ENCODE peak calls at places on chromosomes 3 and 15, in six cellular contexts. X is NCI-H1417; Z is substantia nigra; O is stimulated activated CD4-positive, alpha-beta T cell treated with anti-CD3 and anti-CD28 coated beads, Interleukin-15, amount 100 ng/mL, for 24 hours; T is HFFc6; A is mesothelial cell of epicardium. Q is an unnamed sample.

GRCh38 chr3:27049792-27050191 is 319.4 kb downstream of the NEK10 start:
- DNase-seq in X (no peak), Z (no peak), O (no peak), T (no peak), A (no peak), Q (no peak)

GRCh38 chr15:101523560-101523940 is 34.0 kb upstream of the PCSK6 start:
- DNase-seq in X (no peak), Z (peak; percentile 74), O (no peak), T (no peak), A (no peak), Q (no peak)

GRCh38 chr3:141707741-141708203 is 30.3 kb upstream of the RNF7 start:
- DNase-seq in X (no peak), Z (no peak), O (no peak), T (peak; percentile 76), A (no peak), Q (no peak)

GRCh38 chr3:127171721-127172120 is 21.2 kb upstream of the PRR23E start:
- DNase-seq in X (no peak), Z (no peak), O (no peak), T (no peak), A (no peak), Q (no peak)

GRCh38 chr3:143727391-143727790 is 120.9 kb downstream of the SLC9A9 start:
- DNase-seq in X (peak; percentile 28), Z (no peak), O (no peak), T (no peak), A (no peak), Q (no peak)

GRCh38 chr15:80404719-80405553 is 754 bp downstream of the ARNT2 start:
- DNase-seq in X (peak; percentile 81), Z (peak; percentile 22), O (peak; percentile 33), T (no peak), A (no peak), Q (peak; percentile 81)

GRCh38 chr3:86990734-86991481 is at the start of gene VGLL3:
- DNase-seq in X (peak; percentile 79), Z (no peak), O (peak; percentile 9), T (peak; percentile 84), A (peak; percentile 61), Q (peak; percentile 96)

GRCh38 chr3:98821072-98821471 is 57.9 kb downstream of the ST3GAL6 start:
- DNase-seq in X (no peak), Z (no peak), O (no peak), T (no peak), A (no peak), Q (no peak)

GRCh38 chr3:165837058-165837525 is at the start of gene BCHE:
- DNase-seq in X (peak; percentile 87), Z (no peak), O (no peak), T (no peak), A (no peak), Q (peak; percentile 63)

GRCh38 chr15:77504310-77504709 is 83.6 kb downstream of the HMG20A start:
- DNase-seq in X (peak; percentile 98), Z (no peak), O (no peak), T (no peak), A (no peak), Q (no peak)

GRCh38 chr3:42562047-42562907 is 19.5 kb downstream of the SEC22C start:
- DNase-seq in X (no peak), Z (no peak), O (no peak), T (no peak), A (no peak), Q (no peak)

GRCh38 chr3:197372076-197372661 is 73.8 kb upstream of the DLG1 start:
- DNase-seq in X (no peak), Z (no peak), O (no peak), T (peak; percentile 87), A (no peak), Q (no peak)

GRCh38 chr3:142226474-142226873 is 1.1 kb upstream of the GK5 start:
- DNase-seq in X (no peak), Z (no peak), O (no peak), T (no peak), A (no peak), Q (peak; percentile 46)

GRCh38 chr3:143337387-143337786 is 217.8 kb downstream of the CHST2 start:
- DNase-seq in X (peak; percentile 23), Z (no peak), O (no peak), T (no peak), A (no peak), Q (no peak)

GRCh38 chr3:127454968-127455367 is 135.6 kb downstream of the TPRA1 start:
- DNase-seq in X (no peak), Z (no peak), O (no peak), T (no peak), A (peak; percentile 1), Q (no peak)

GRCh38 chr3:72821170-72821781 is 27.0 kb downstream of the SHQ1 start:
- DNase-seq in X (no peak), Z (no peak), O (no peak), T (no peak), A (no peak), Q (no peak)

GRCh38 chr15:99440029-99440428 is 125.8 kb upstream of the MEF2A start:
- DNase-seq in X (no peak), Z (no peak), O (no peak), T (no peak), A (no peak), Q (peak; percentile 33)

GRCh38 chr3:172359231-172359630 is 89.0 kb downstream of the GHSR start:
- DNase-seq in X (peak; percentile 19), Z (no peak), O (no peak), T (no peak), A (no peak), Q (no peak)

Q was measured in endodermal cell.